ENCODE peak calls at places on chromosomes 5 and 9, in seven cellular contexts. J is HepG2; N is spleen; C is H9; A is CD4-positive, CD25-positive, alpha-beta regulatory T cell; Q is lung; S is PC-3. W is an unnamed sample. For H3K4me1, the result is how much of the 10 kb centered on the place peaks cover.

GRCh38 chr5:57559110-57559635 is 76.6 kb upstream of the ACTBL2 start:
- DNase-seq in J (no peak), N (no peak), C (no peak), A (no peak), Q (no peak), S (peak), W (no peak)

GRCh38 chr9:113155911-113156559 is 5.2 kb downstream of the SLC31A2 start:
- DNase-seq in J (no peak), N (no peak), C (no peak), A (no peak), Q (no peak), S (no peak), W (peak)

GRCh38 chr9:109499631-109500120 is 1.6 kb upstream of the PTPN3 start:
- DNase-seq in J (peak), N (no peak), C (peak), A (no peak), Q (peak), S (peak), W (peak)

GRCh38 chr9:17793713-17794622 is 215.1 kb downstream of the SH3GL2 start:
- DNase-seq in J (peak), N (no peak), C (peak), A (no peak), Q (no peak), S (peak), W (peak)

GRCh38 chr5:133969654-133970324 is 1.4 kb upstream of the C5orf15 start:
- DNase-seq in J (peak), N (no peak), C (no peak), A (no peak), Q (no peak), S (no peak), W (no peak)

GRCh38 chr5:137666109-137666850 is 69.6 kb downstream of the KLHL3 start:
- DNase-seq in J (no peak), N (no peak), C (no peak), A (peak), Q (no peak), S (peak), W (no peak)

GRCh38 chr9:36980148-36980974 is 53.7 kb downstream of the PAX5 start:
- DNase-seq in J (no peak), N (no peak), C (peak), A (no peak), Q (no peak), S (peak), W (no peak)

GRCh38 chr5:32230356-32231099 is 56.4 kb upstream of the GOLPH3 start:
- DNase-seq in J (no peak), N (no peak), C (no peak), A (no peak), Q (no peak), S (no peak), W (no peak)

GRCh38 chr5:143040622-143041021 is 270.4 kb downstream of the ARHGAP26 start:
- DNase-seq in J (no peak), N (no peak), C (no peak), A (no peak), Q (no peak), S (no peak), W (no peak)

GRCh38 chr9:88998506-88998905 is 7.2 kb downstream of the S1PR3 start:
- DNase-seq in J (no peak), N (no peak), C (no peak), A (no peak), Q (no peak), S (peak), W (no peak)

DNA sequence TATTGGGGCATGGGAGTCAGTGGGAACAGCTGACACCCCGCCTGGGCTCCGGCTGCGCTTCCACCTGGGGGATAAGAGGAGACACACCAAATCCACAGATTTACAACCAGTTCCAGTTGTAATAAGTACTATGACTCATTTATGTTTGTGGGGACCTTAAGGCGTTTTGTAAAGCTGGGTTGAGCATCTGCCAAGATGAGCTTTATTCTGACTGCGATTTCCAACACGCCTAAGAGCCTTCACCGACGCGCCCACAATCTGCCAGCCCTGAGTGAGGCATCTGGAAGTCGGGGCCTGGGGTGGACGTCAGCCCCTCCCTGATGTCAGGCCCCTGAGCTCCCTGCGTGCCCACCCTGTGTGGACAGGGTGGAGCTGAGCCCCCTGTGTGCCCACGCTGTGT is 14.3 kb upstream of the LHX3 start:
- DNase-seq in J (no peak), N (no peak), C (no peak), A (no peak), Q (no peak), S (peak), W (no peak)
- H3K27ac ChIP-seq in J (no peak), N (no peak), C (no peak), A (no peak), Q (no peak), S (peak), W (no peak)

GRCh38 chr5:81204205-81204604 is 28.9 kb upstream of the CKMT2 start:
- DNase-seq in J (no peak), N (no peak), C (no peak), A (no peak), Q (no peak), S (no peak), W (no peak)

GRCh38 chr5:81205058-81205457 is 28.1 kb upstream of the CKMT2 start:
- DNase-seq in J (no peak), N (no peak), C (no peak), A (no peak), Q (no peak), S (no peak), W (no peak)

GRCh38 chr5:81209386-81209785 is 23.7 kb upstream of the CKMT2 start:
- DNase-seq in J (no peak), N (no peak), C (no peak), A (no peak), Q (no peak), S (no peak), W (no peak)

GRCh38 chr5:81208904-81209303 is 24.2 kb upstream of the CKMT2 start:
- DNase-seq in J (no peak), N (no peak), C (no peak), A (no peak), Q (no peak), S (peak), W (no peak)

DNA sequence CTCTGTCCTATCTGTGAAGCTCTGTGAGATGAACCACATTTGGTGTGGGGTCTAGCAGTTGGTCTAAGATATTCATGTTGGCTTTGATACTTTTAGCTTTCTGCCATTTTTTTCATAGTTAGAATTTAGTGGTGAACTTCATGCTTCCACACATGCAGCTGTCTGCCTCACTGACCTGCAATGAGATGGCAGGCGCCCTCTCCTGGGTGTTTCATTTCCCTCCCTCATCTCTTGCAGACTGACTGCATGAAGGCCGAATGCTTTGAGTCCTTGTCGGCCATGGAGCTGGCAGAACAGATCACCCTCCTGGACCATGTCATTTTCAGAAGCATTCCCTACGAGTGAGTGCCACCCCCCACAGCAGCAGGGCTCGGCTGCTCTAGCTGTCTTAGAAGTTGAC is 26.1 kb upstream of the CKMT2 start:
- DNase-seq in J (no peak), N (no peak), C (peak), A (no peak), Q (no peak), S (no peak), W (peak)
- H3K4me1 ChIP-seq in J (under half), N (under half), C (under half), A (under half), Q (under half), S (under half), W (under half)

DNA sequence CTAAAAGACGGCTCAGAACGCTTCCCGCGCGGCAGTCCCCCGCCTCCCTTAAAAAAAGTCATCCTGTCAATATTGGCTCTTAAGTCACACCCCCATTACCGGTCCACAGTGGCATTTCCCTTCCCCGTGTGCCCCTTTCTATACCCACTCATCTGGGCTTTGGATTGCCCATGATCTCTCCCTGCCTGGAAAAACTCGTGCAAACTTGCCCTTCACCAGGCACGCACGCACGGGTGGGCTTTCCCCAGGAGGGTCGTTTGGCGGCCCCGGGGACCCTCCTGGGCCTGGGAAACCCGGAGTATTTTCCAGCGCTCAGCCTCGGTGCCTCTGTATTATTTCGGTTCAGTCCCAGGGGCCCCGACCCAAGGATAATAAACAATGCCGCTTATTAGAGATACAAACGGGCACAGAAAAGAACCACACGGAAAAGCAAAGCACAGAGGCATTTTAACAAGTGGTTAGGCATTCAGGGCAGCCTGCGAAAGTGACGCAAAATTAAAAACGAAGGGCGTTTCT is 35.9 kb upstream of the NFIB start:
- DNase-seq in J (no peak), N (no peak), C (no peak), A (no peak), Q (no peak), S (no peak), W (no peak)
- H3K27ac ChIP-seq in J (no peak), N (no peak), C (no peak), A (no peak), Q (peak), S (no peak), W (no peak)

GRCh38 chr9:124761196-124761595 is 9.9 kb downstream of the NR6A1 start:
- DNase-seq in J (no peak), N (no peak), C (no peak), A (no peak), Q (no peak), S (no peak), W (no peak)
- H3K4me1 ChIP-seq in J (half or more), N (under half), C (under half), A (under half), Q (under half), S (under half), W (under half)

DNA sequence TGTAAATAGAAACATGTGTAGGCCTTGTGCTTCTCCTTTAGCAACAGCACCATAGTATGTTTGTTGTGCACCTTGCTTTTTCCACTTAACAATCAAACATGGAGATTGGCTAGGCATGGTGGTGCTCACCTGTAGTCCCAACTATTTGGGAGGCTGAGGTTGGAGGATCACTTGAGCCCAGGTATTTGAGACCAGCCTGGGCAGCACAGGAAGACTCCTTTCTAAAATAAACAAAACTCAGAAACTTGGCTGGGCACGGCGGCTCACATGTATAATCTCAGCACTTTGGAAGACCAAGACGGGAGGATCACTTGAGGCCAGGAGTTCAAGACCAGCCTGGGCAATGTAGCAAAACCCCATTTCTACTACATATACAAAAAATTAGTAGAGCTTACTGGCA is 948 bp upstream of the FAXDC2 start:
- DNase-seq in J (no peak), N (no peak), C (no peak), A (no peak), Q (no peak), S (no peak), W (no peak)
- H3K27ac ChIP-seq in J (peak), N (no peak), C (no peak), A (no peak), Q (no peak), S (no peak), W (peak)

W was measured in small intestine.